ENCODE peak calls at places on chromosomes 4 and X, in six cellular contexts. One of them, this sample, is unnamed. For H3K9me3 and H3K4me1, the result is how much of the 10 kb centered on the place peaks cover.

GRCh38 chrX:154548028-154548316 is 552 bp downstream of the IKBKG start:
- DNase-seq in HepG2: no peak
- DNase-seq in spleen: no peak
- DNase-seq in transverse colon: no peak
- DNase-seq in stomach: no peak
- DNase-seq in HCT116: no peak
- DNase-seq in this sample: no peak

GRCh38 chr4:110046588-110047049 is 133.9 kb downstream of the EGF start:
- DNase-seq in HepG2: no peak
- DNase-seq in spleen: no peak
- DNase-seq in transverse colon: no peak
- DNase-seq in stomach: no peak
- DNase-seq in HCT116: peak
- DNase-seq in this sample: no peak

GRCh38 chr4:109046549-109047171 is 255.8 kb downstream of the COL25A1 start:
- DNase-seq in HepG2: peak
- DNase-seq in spleen: no peak
- DNase-seq in transverse colon: no peak
- DNase-seq in stomach: no peak
- DNase-seq in HCT116: no peak
- DNase-seq in this sample: no peak

GRCh38 chrX:153801646-153802045 is 7.2 kb downstream of the SSR4 start:
- DNase-seq in HepG2: no peak
- DNase-seq in spleen: no peak
- DNase-seq in transverse colon: no peak
- DNase-seq in stomach: no peak
- DNase-seq in HCT116: no peak
- DNase-seq in this sample: no peak

GRCh38 chr4:156805696-156806095 is 165.9 kb downstream of the PDGFC start:
- DNase-seq in HepG2: no peak
- DNase-seq in spleen: no peak
- DNase-seq in transverse colon: no peak
- DNase-seq in stomach: no peak
- DNase-seq in HCT116: no peak
- DNase-seq in this sample: no peak

GRCh38 chrX:36431819-36432218 is 512.3 kb downstream of the CFAP47 start:
- DNase-seq in HepG2: no peak
- DNase-seq in spleen: no peak
- DNase-seq in transverse colon: no peak
- DNase-seq in stomach: no peak
- DNase-seq in HCT116: no peak
- DNase-seq in this sample: no peak

GRCh38 chr4:72365981-72366380 is 203.0 kb downstream of the ADAMTS3 start:
- DNase-seq in HepG2: no peak
- DNase-seq in spleen: no peak
- DNase-seq in transverse colon: no peak
- DNase-seq in stomach: no peak
- DNase-seq in HCT116: no peak
- DNase-seq in this sample: no peak

GRCh38 chr4:48742412-48742811 is 37.7 kb downstream of the FRYL start:
- DNase-seq in HepG2: no peak
- DNase-seq in spleen: no peak
- DNase-seq in transverse colon: no peak
- DNase-seq in stomach: no peak
- DNase-seq in HCT116: no peak
- DNase-seq in this sample: no peak

GRCh38 chr4:138235419-138235952 is 6.7 kb downstream of the SLC7A11 start:
- DNase-seq in HepG2: no peak
- DNase-seq in spleen: no peak
- DNase-seq in transverse colon: no peak
- DNase-seq in stomach: no peak
- DNase-seq in HCT116: peak
- DNase-seq in this sample: no peak

DNA sequence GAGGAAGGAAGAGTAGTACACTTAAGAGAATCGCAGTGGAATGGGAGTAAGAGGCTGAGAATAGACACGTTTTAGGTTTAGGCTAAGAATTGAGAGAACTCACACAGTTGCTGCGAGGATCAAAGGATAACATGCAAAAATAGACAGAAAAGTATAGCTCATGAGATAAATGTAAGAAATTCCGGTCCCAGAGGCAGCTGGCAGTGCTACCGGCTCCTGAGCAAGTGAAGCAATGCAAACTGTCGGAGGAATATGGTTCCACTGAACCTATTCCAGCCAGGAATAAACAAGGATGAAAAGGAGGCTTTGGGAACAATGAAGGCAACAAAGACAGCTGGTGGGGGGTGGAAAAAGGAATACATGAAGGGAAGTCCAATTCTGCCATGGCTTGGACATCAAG is 191.8 kb downstream of the QDPR start:
- DNase-seq in HepG2: no peak
- DNase-seq in spleen: no peak
- DNase-seq in transverse colon: no peak
- DNase-seq in stomach: no peak
- DNase-seq in HCT116: no peak
- DNase-seq in this sample: no peak
- H3K9me3 ChIP-seq in HepG2: under half
- H3K9me3 ChIP-seq in spleen: under half
- H3K9me3 ChIP-seq in transverse colon: under half
- H3K9me3 ChIP-seq in stomach: under half
- H3K9me3 ChIP-seq in HCT116: under half
- H3K9me3 ChIP-seq in this sample: under half

DNA sequence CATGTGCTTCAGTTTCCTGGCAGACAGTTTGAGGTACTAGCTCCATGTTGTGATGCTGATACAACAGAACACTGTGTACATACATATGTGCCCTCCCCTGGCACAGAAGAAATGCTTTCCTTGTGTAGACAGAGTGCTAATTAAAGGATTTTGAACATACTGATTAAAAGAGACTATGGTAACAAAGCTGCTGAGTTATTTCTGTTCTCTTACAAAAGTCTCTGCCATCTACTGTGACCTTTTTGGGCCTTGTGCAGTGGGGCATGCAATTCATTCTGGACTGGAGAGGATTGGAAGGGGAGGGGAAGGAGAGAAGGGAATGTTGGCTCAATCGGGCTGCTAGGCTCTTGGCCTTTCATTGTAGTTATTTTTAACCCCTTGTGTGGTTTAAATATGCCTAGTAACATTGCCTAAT is 6.0 kb downstream of the PDLIM5 start:
- DNase-seq in HepG2: no peak
- DNase-seq in spleen: no peak
- DNase-seq in transverse colon: no peak
- DNase-seq in stomach: no peak
- DNase-seq in HCT116: no peak
- DNase-seq in this sample: no peak
- H3K4me1 ChIP-seq in HepG2: half or more
- H3K4me1 ChIP-seq in spleen: half or more
- H3K4me1 ChIP-seq in transverse colon: half or more
- H3K4me1 ChIP-seq in stomach: under half
- H3K4me1 ChIP-seq in HCT116: under half
- H3K4me1 ChIP-seq in this sample: under half

DNA sequence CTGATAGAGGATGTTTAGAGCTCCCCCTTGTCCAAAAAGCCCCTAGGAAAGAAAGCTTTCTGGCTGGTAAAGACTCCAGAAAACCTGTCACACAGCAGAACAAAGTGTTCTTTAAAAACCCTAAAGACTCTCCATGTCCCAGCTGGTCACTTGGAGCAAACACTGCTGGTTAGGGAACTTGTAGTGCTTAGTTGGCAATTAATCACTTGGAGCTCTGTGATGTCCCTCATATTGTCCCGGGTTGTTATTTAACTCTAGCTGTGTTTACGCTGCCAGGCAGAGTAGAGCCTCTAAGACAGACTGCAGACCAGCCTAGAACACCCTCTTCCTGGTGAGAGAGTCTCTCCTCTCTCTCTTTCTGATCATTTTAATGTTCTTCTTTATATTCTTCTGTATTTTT is 267.3 kb downstream of the BCOR start:
- DNase-seq in HepG2: no peak
- DNase-seq in spleen: no peak
- DNase-seq in transverse colon: no peak
- DNase-seq in stomach: no peak
- DNase-seq in HCT116: no peak
- DNase-seq in this sample: no peak
- TF ChIP-seq POLR2AphosphoS5 in HepG2: no peak
- TF ChIP-seq POLR2AphosphoS5 in spleen: no peak
- TF ChIP-seq POLR2AphosphoS5 in transverse colon: no peak
- TF ChIP-seq POLR2AphosphoS5 in stomach: no peak
- TF ChIP-seq POLR2AphosphoS5 in HCT116: no peak
- TF ChIP-seq POLR2AphosphoS5 in this sample: no peak

DNA sequence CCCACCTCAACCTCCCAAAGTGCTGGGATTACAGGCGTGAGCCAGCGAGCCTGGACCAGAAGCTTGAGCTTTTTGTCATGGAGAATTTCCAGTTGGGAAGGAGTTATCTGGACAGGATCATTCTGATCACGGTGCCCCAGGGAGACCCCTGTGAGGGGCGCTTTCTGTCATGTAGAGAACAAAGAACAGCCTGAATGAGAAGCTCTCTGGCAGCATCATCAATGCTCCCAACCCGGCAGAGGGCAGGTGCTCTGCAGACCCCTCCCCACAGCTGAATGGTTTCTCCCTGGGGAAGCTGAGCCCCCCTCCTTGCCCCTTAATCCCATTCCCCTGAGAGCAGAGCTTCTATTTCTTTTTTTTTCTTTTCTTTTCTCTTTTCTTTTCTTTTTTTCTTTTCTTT is 7.3 kb upstream of the CSF2RA start:
- DNase-seq in HepG2: no peak
- DNase-seq in spleen: peak
- DNase-seq in transverse colon: no peak
- DNase-seq in stomach: no peak
- DNase-seq in HCT116: no peak
- DNase-seq in this sample: no peak
- H3K9me3 ChIP-seq in HepG2: under half
- H3K9me3 ChIP-seq in spleen: under half
- H3K9me3 ChIP-seq in transverse colon: under half
- H3K9me3 ChIP-seq in stomach: under half
- H3K9me3 ChIP-seq in HCT116: under half
- H3K9me3 ChIP-seq in this sample: under half

DNA sequence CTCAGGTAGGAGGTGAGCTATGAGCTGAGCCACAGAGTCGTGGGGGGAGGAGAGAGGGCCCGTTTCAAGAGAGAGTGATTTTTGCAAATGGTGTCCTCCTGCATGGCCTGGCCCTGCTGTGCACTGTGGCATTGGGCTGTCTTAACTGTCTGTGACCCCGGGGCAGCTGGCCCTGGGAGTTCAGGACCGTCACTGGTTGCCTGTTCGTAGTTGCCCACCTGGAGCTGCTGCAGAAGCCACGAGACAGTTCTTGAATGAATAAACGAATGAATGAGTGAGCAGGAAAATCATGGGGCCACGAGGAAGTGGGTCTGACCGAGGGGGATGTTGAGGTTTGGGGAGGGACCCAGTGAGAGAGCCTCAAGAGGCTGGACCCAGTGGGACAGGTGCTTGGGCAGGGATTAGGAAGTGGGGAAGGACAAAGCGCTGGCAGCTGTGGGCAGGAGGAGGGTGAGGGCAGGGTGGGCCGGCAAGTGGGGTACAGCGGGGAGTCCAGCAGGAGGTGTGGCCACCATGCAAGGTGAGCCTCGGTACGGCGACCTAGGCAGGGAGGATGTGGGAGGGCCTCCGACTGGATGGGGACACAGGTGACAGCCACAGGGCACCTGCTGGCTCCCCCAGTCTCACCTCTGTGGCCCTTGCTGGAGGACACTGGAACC is 10.1 kb downstream of the RGS12 start:
- DNase-seq in HepG2: no peak
- DNase-seq in spleen: peak
- DNase-seq in transverse colon: no peak
- DNase-seq in stomach: peak
- DNase-seq in HCT116: no peak
- DNase-seq in this sample: no peak
- H3K4me1 ChIP-seq in HepG2: under half
- H3K4me1 ChIP-seq in spleen: half or more
- H3K4me1 ChIP-seq in transverse colon: under half
- H3K4me1 ChIP-seq in stomach: half or more
- H3K4me1 ChIP-seq in HCT116: under half
- H3K4me1 ChIP-seq in this sample: under half

GRCh38 chrX:45769919-45770582 is 569.4 kb upstream of the DIPK2B start:
- DNase-seq in HepG2: peak
- DNase-seq in spleen: peak
- DNase-seq in transverse colon: peak
- DNase-seq in stomach: peak
- DNase-seq in HCT116: no peak
- DNase-seq in this sample: no peak
- TF ChIP-seq POLR2AphosphoS5 in HepG2: no peak
- TF ChIP-seq POLR2AphosphoS5 in spleen: peak
- TF ChIP-seq POLR2AphosphoS5 in transverse colon: peak
- TF ChIP-seq POLR2AphosphoS5 in stomach: peak
- TF ChIP-seq POLR2AphosphoS5 in HCT116: peak
- TF ChIP-seq POLR2AphosphoS5 in this sample: no peak

This sample was measured in Panc1.